ENCODE peak calls at places on chromosomes 13 and 19, in five cellular contexts. One of them, this sample, is unnamed.
A peak's percentile ranks its signal among the peaks of the same experiment; 100 is the strongest.

GRCh38 chr13:45511310-45512147 is 46.8 kb downstream of the COG3 start:
- DNase-seq in transverse colon: no peak
- DNase-seq in tibial nerve: peak; percentile 69
- DNase-seq in thyroid gland: peak; percentile 9
- DNase-seq in stomach: no peak
- DNase-seq in this sample: no peak

GRCh38 chr19:35608250-35608649 is 4.3 kb upstream of the HAUS5 start:
- DNase-seq in transverse colon: no peak
- DNase-seq in tibial nerve: no peak
- DNase-seq in thyroid gland: no peak
- DNase-seq in stomach: no peak
- DNase-seq in this sample: no peak

GRCh38 chr13:112102243-112102642 is 35.3 kb downstream of the SOX1 start:
- DNase-seq in transverse colon: no peak
- DNase-seq in tibial nerve: no peak
- DNase-seq in thyroid gland: no peak
- DNase-seq in stomach: no peak
- DNase-seq in this sample: no peak

GRCh38 chr19:36059180-36059910 is 4.6 kb downstream of the WDR62 start:
- DNase-seq in transverse colon: no peak
- DNase-seq in tibial nerve: no peak
- DNase-seq in thyroid gland: no peak
- DNase-seq in stomach: no peak
- DNase-seq in this sample: no peak

GRCh38 chr19:13644648-13645047 is 119.7 kb upstream of the MRI1 start:
- DNase-seq in transverse colon: no peak
- DNase-seq in tibial nerve: no peak
- DNase-seq in thyroid gland: no peak
- DNase-seq in stomach: no peak
- DNase-seq in this sample: no peak

GRCh38 chr13:60765700-60766411 is 368.8 kb downstream of the TDRD3 start:
- DNase-seq in transverse colon: no peak
- DNase-seq in tibial nerve: no peak
- DNase-seq in thyroid gland: peak; percentile 86
- DNase-seq in stomach: no peak
- DNase-seq in this sample: no peak

GRCh38 chr19:46931197-46931596 is 70.4 kb downstream of the ARHGAP35 start:
- DNase-seq in transverse colon: no peak
- DNase-seq in tibial nerve: no peak
- DNase-seq in thyroid gland: no peak
- DNase-seq in stomach: no peak
- DNase-seq in this sample: no peak

GRCh38 chr19:31350033-31350692 is 927 bp upstream of the TSHZ3 start:
- DNase-seq in transverse colon: no peak
- DNase-seq in tibial nerve: no peak
- DNase-seq in thyroid gland: peak; percentile 37
- DNase-seq in stomach: no peak
- DNase-seq in this sample: peak; percentile 71

GRCh38 chr19:48963371-48964204 is 1.5 kb upstream of the FTL start:
- DNase-seq in transverse colon: peak; percentile 88
- DNase-seq in tibial nerve: peak; percentile 72
- DNase-seq in thyroid gland: peak; percentile 74
- DNase-seq in stomach: peak; percentile 77
- DNase-seq in this sample: peak; percentile 84

GRCh38 chr19:15846923-15847322 is 31.5 kb upstream of the OR10H1 start:
- DNase-seq in transverse colon: no peak
- DNase-seq in tibial nerve: no peak
- DNase-seq in thyroid gland: no peak
- DNase-seq in stomach: no peak
- DNase-seq in this sample: no peak

GRCh38 chr13:74868044-74868443 is 613.9 kb downstream of the TBC1D4 start:
- DNase-seq in transverse colon: no peak
- DNase-seq in tibial nerve: no peak
- DNase-seq in thyroid gland: no peak
- DNase-seq in stomach: no peak
- DNase-seq in this sample: no peak

GRCh38 chr13:46845146-46845545 is 48.2 kb upstream of the ESD start:
- DNase-seq in transverse colon: no peak
- DNase-seq in tibial nerve: no peak
- DNase-seq in thyroid gland: no peak
- DNase-seq in stomach: no peak
- DNase-seq in this sample: no peak

GRCh38 chr13:50127017-50127725 is 111.9 kb downstream of the KCNRG start:
- DNase-seq in transverse colon: peak; percentile 65
- DNase-seq in tibial nerve: peak; percentile 59
- DNase-seq in thyroid gland: peak; percentile 59
- DNase-seq in stomach: peak; percentile 50
- DNase-seq in this sample: peak; percentile 75

GRCh38 chr19:42151735-42152134 is 19.5 kb upstream of the POU2F2 start:
- DNase-seq in transverse colon: no peak
- DNase-seq in tibial nerve: no peak
- DNase-seq in thyroid gland: no peak
- DNase-seq in stomach: no peak
- DNase-seq in this sample: no peak

GRCh38 chr13:108681986-108682562 is 52.7 kb downstream of the MYO16 start:
- DNase-seq in transverse colon: no peak
- DNase-seq in tibial nerve: no peak
- DNase-seq in thyroid gland: no peak
- DNase-seq in stomach: no peak
- DNase-seq in this sample: no peak

GRCh38 chr13:73970413-73971055 is 163.7 kb downstream of the KLF12 start:
- DNase-seq in transverse colon: no peak
- DNase-seq in tibial nerve: no peak
- DNase-seq in thyroid gland: no peak
- DNase-seq in stomach: no peak
- DNase-seq in this sample: no peak

GRCh38 chr19:35240322-35240721 is 8.5 kb upstream of the LSR start:
- DNase-seq in transverse colon: peak; percentile 11
- DNase-seq in tibial nerve: no peak
- DNase-seq in thyroid gland: no peak
- DNase-seq in stomach: no peak
- DNase-seq in this sample: no peak

GRCh38 chr13:32087955-32088747 is 56.6 kb downstream of the FRY start:
- DNase-seq in transverse colon: no peak
- DNase-seq in tibial nerve: no peak
- DNase-seq in thyroid gland: no peak
- DNase-seq in stomach: no peak
- DNase-seq in this sample: no peak

GRCh38 chr13:46119883-46120614 is 15.2 kb upstream of the CPB2 start:
- DNase-seq in transverse colon: no peak
- DNase-seq in tibial nerve: no peak
- DNase-seq in thyroid gland: peak; percentile 87
- DNase-seq in stomach: no peak
- DNase-seq in this sample: no peak

GRCh38 chr19:41161903-41162302 is 31.1 kb upstream of the CYP2S1 start:
- DNase-seq in transverse colon: no peak
- DNase-seq in tibial nerve: no peak
- DNase-seq in thyroid gland: no peak
- DNase-seq in stomach: no peak
- DNase-seq in this sample: no peak

GRCh38 chr19:42693760-42694350 is 46.4 kb downstream of the PSG3 start:
- DNase-seq in transverse colon: no peak
- DNase-seq in tibial nerve: no peak
- DNase-seq in thyroid gland: no peak
- DNase-seq in stomach: no peak
- DNase-seq in this sample: no peak

GRCh38 chr19:38945562-38946228 is 15.0 kb downstream of the MRPS12 start:
- DNase-seq in transverse colon: no peak
- DNase-seq in tibial nerve: no peak
- DNase-seq in thyroid gland: no peak
- DNase-seq in stomach: no peak
- DNase-seq in this sample: no peak

GRCh38 chr13:112117258-112117954 is 50.5 kb downstream of the SOX1 start:
- DNase-seq in transverse colon: no peak
- DNase-seq in tibial nerve: no peak
- DNase-seq in thyroid gland: no peak
- DNase-seq in stomach: peak; percentile 16
- DNase-seq in this sample: no peak

GRCh38 chr13:49302817-49303216 is 55.1 kb downstream of the CDADC1 start:
- DNase-seq in transverse colon: no peak
- DNase-seq in tibial nerve: no peak
- DNase-seq in thyroid gland: no peak
- DNase-seq in stomach: peak; percentile 55
- DNase-seq in this sample: no peak

GRCh38 chr19:35478794-35479193 is 11.5 kb downstream of the KRTDAP start:
- DNase-seq in transverse colon: no peak
- DNase-seq in tibial nerve: no peak
- DNase-seq in thyroid gland: no peak
- DNase-seq in stomach: no peak
- DNase-seq in this sample: no peak

GRCh38 chr13:59721889-59722579 is 441.7 kb downstream of the DIAPH3 start:
- DNase-seq in transverse colon: no peak
- DNase-seq in tibial nerve: no peak
- DNase-seq in thyroid gland: no peak
- DNase-seq in stomach: no peak
- DNase-seq in this sample: no peak

GRCh38 chr13:99405966-99406365 is 95.3 kb upstream of the TM9SF2 start:
- DNase-seq in transverse colon: no peak
- DNase-seq in tibial nerve: no peak
- DNase-seq in thyroid gland: no peak
- DNase-seq in stomach: no peak
- DNase-seq in this sample: no peak

GRCh38 chr13:21060063-21060826 is 1.1 kb downstream of the LATS2 start:
- DNase-seq in transverse colon: peak; percentile 25
- DNase-seq in tibial nerve: peak; percentile 30
- DNase-seq in thyroid gland: peak; percentile 66
- DNase-seq in stomach: peak; percentile 52
- DNase-seq in this sample: peak; percentile 70

GRCh38 chr19:35107541-35107939 is 8.1 kb upstream of the FXYD3 start:
- DNase-seq in transverse colon: peak; percentile 78
- DNase-seq in tibial nerve: peak; percentile 51
- DNase-seq in thyroid gland: no peak
- DNase-seq in stomach: peak; percentile 72
- DNase-seq in this sample: no peak

GRCh38 chr13:51425410-51426042 is 27.3 kb downstream of the INTS6 start:
- DNase-seq in transverse colon: no peak
- DNase-seq in tibial nerve: no peak
- DNase-seq in thyroid gland: no peak
- DNase-seq in stomach: no peak
- DNase-seq in this sample: no peak

GRCh38 chr13:21326155-21327030 is 132.7 kb downstream of the ZDHHC20 start:
- DNase-seq in transverse colon: peak; percentile 33
- DNase-seq in tibial nerve: no peak
- DNase-seq in thyroid gland: peak; percentile 29
- DNase-seq in stomach: peak; percentile 52
- DNase-seq in this sample: no peak

GRCh38 chr13:25300861-25301346 is 521 bp upstream of the NUP58 start:
- DNase-seq in transverse colon: peak; percentile 16
- DNase-seq in tibial nerve: no peak
- DNase-seq in thyroid gland: peak; percentile 9
- DNase-seq in stomach: no peak
- DNase-seq in this sample: peak; percentile 21

GRCh38 chr19:19704836-19705235 is 28.1 kb downstream of the ZNF14 start:
- DNase-seq in transverse colon: no peak
- DNase-seq in tibial nerve: no peak
- DNase-seq in thyroid gland: no peak
- DNase-seq in stomach: no peak
- DNase-seq in this sample: no peak

GRCh38 chr19:18433039-18433691 is 4.8 kb downstream of the ISYNA1 start:
- DNase-seq in transverse colon: no peak
- DNase-seq in tibial nerve: no peak
- DNase-seq in thyroid gland: peak; percentile 40
- DNase-seq in stomach: no peak
- DNase-seq in this sample: no peak
- H3K4me1 ChIP-seq in transverse colon: peaks cover 40% of the 10 kb centered on the region
- H3K4me1 ChIP-seq in tibial nerve: peaks cover 49% of the 10 kb centered on the region
- H3K4me1 ChIP-seq in thyroid gland: peaks cover 22% of the 10 kb centered on the region
- H3K4me1 ChIP-seq in stomach: peaks cover 78% of the 10 kb centered on the region
- H3K4me1 ChIP-seq in this sample: peaks cover 66% of the 10 kb centered on the region

GRCh38 chr19:6751189-6751588 is 11.7 kb downstream of the TRIP10 start:
- DNase-seq in transverse colon: no peak
- DNase-seq in tibial nerve: no peak
- DNase-seq in thyroid gland: no peak
- DNase-seq in stomach: no peak
- DNase-seq in this sample: no peak

GRCh38 chr19:6752257-6753177 is 13.0 kb downstream of the TRIP10 start:
- DNase-seq in transverse colon: peak; percentile 85
- DNase-seq in tibial nerve: no peak
- DNase-seq in thyroid gland: no peak
- DNase-seq in stomach: no peak
- DNase-seq in this sample: no peak

GRCh38 chr19:6754653-6755463 is 12.4 kb downstream of the SH2D3A start:
- DNase-seq in transverse colon: no peak
- DNase-seq in tibial nerve: no peak
- DNase-seq in thyroid gland: no peak
- DNase-seq in stomach: no peak
- DNase-seq in this sample: no peak

GRCh38 chr19:6754136-6754535 is 13.1 kb downstream of the SH2D3A start:
- DNase-seq in transverse colon: no peak
- DNase-seq in tibial nerve: no peak
- DNase-seq in thyroid gland: no peak
- DNase-seq in stomach: no peak
- DNase-seq in this sample: no peak

GRCh38 chr19:6753178-6754031 is 13.8 kb downstream of the SH2D3A start:
- DNase-seq in transverse colon: peak; percentile 95
- DNase-seq in tibial nerve: peak; percentile 72
- DNase-seq in thyroid gland: peak; percentile 84
- DNase-seq in stomach: peak; percentile 87
- DNase-seq in this sample: peak; percentile 67
- TF ChIP-seq CTCF in transverse colon: peak; percentile 64
- TF ChIP-seq CTCF in tibial nerve: peak; percentile 80
- TF ChIP-seq CTCF in thyroid gland: peak; percentile 34
- TF ChIP-seq CTCF in stomach: peak; percentile 43
- TF ChIP-seq CTCF in this sample: peak; percentile 50

DNA sequence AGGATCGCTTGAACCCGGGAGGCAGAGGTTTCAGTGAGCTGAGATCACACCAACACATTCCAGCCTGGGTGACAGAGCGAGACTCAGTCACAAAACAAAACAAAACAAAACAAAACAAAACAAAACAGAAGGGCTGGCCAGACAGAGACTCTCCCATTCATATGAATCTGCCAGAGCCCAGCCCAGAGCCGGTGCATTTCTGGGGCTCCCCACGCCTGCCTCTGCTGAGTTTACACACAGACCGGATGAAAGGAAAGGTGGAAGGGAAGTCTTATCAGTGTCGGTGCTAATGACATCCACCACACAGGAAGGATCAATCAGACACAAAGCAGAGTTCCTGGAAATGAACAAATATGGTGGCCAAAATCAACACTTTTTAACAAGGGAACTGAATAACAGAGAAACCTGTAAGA is 6.8 kb downstream of the TRAPPC6A start:
- DNase-seq in transverse colon: no peak
- DNase-seq in tibial nerve: no peak
- DNase-seq in thyroid gland: no peak
- DNase-seq in stomach: no peak
- DNase-seq in this sample: no peak
- TF ChIP-seq POLR2A in transverse colon: no peak
- TF ChIP-seq POLR2A in tibial nerve: no peak
- TF ChIP-seq POLR2A in thyroid gland: no peak
- TF ChIP-seq POLR2A in stomach: no peak
- TF ChIP-seq POLR2A in this sample: no peak

DNA sequence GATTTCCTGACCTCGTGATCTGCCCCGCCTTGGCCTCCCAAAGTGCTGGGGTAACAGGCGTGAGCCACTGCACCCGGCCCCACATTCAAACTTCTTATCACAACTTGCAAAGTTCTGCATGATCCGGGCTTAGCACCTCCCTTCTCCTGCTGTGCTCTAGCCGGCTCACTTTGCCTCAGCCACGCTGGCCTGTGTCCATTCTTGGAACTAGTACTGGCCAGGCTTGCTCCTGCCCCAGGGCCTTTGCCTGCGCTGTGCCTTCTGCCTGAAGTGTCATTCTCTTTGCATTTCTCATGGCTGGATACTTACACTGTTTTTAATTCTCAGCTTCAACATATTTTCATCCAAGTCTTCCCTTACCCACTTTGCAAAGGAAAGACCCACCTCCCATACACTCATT is 29.9 kb downstream of the CACNG6 start:
- DNase-seq in transverse colon: no peak
- DNase-seq in tibial nerve: no peak
- DNase-seq in thyroid gland: no peak
- DNase-seq in stomach: no peak
- DNase-seq in this sample: no peak
- H3K4me1 ChIP-seq in transverse colon: no peaks in the 10 kb centered on the region
- H3K4me1 ChIP-seq in tibial nerve: no peaks in the 10 kb centered on the region
- H3K4me1 ChIP-seq in thyroid gland: no peaks in the 10 kb centered on the region
- H3K4me1 ChIP-seq in stomach: peaks cover 38% of the 10 kb centered on the region
- H3K4me1 ChIP-seq in this sample: peaks cover 3% of the 10 kb centered on the region

This sample was measured in heart left ventricle.